ENCODE peak calls at places on chromosomes 1 and 21, in eight cellular contexts. P is astrocyte of the spinal cord, R is SK-N-SH, Q is astrocyte of the cerebellum, X is IMR-90, O is stomach, N is upper lobe of right lung, L is BJ. V is an unnamed sample.

GRCh38 chr1:156140879-156141707 is 12.3 kb upstream of the SEMA4A start:
- DNase-seq in P (no peak), R (peak), Q (no peak), X (peak), O (no peak), N (no peak), L (no peak), V (peak)

GRCh38 chr21:41616063-41616591 is 108.2 kb upstream of the TMPRSS2 start:
- DNase-seq in P (peak), R (no peak), Q (peak), X (peak), O (no peak), N (no peak), L (peak), V (peak)

GRCh38 chr1:233081686-233082085 is 131.3 kb downstream of the NTPCR start:
- DNase-seq in P (peak), R (peak), Q (no peak), X (peak), O (no peak), N (no peak), L (no peak), V (peak)

GRCh38 chr1:194289569-194290266 is 1103.3 kb upstream of the B3GALT2 start:
- DNase-seq in P (no peak), R (no peak), Q (no peak), X (no peak), O (no peak), N (no peak), L (no peak), V (no peak)

GRCh38 chr1:39898648-39899603 is 2.8 kb downstream of the MYCL start:
- DNase-seq in P (peak), R (peak), Q (peak), X (peak), O (peak), N (no peak), L (no peak), V (peak)

GRCh38 chr1:23793018-23793781 is 2.3 kb downstream of the LYPLA2 start:
- DNase-seq in P (peak), R (peak), Q (peak), X (no peak), O (peak), N (peak), L (no peak), V (no peak)

GRCh38 chr1:150479370-150479769 is 7.8 kb upstream of the TARS2 start:
- DNase-seq in P (no peak), R (no peak), Q (no peak), X (no peak), O (no peak), N (no peak), L (no peak), V (no peak)

GRCh38 chr1:39788758-39789570 is at the start of gene BMP8B:
- DNase-seq in P (no peak), R (peak), Q (no peak), X (no peak), O (peak), N (peak), L (no peak), V (peak)

GRCh38 chr1:207335695-207336363 is 14.4 kb downstream of the CD55 start:
- DNase-seq in P (no peak), R (no peak), Q (no peak), X (no peak), O (no peak), N (no peak), L (no peak), V (peak)

GRCh38 chr1:33716976-33717688 is 146.7 kb upstream of the HMGB4 start:
- DNase-seq in P (no peak), R (no peak), Q (no peak), X (no peak), O (no peak), N (no peak), L (no peak), V (no peak)

GRCh38 chr21:14520535-14520934 is 25.6 kb downstream of the SAMSN1 start:
- DNase-seq in P (no peak), R (no peak), Q (no peak), X (no peak), O (no peak), N (peak), L (no peak), V (no peak)

GRCh38 chr1:196933531-196934189 is 9.9 kb upstream of the CFHR2 start:
- DNase-seq in P (no peak), R (peak), Q (no peak), X (no peak), O (no peak), N (no peak), L (no peak), V (no peak)

GRCh38 chr1:150511985-150512660 is 3.4 kb upstream of the FALEC start:
- DNase-seq in P (no peak), R (no peak), Q (no peak), X (no peak), O (no peak), N (no peak), L (no peak), V (no peak)

GRCh38 chr1:116879478-116880133 is 30.1 kb upstream of the PTGFRN start:
- DNase-seq in P (no peak), R (peak), Q (no peak), X (no peak), O (peak), N (no peak), L (no peak), V (no peak)

GRCh38 chr21:44509539-44509938 is 30.5 kb downstream of the KRTAP10-1 start:
- DNase-seq in P (no peak), R (peak), Q (no peak), X (no peak), O (peak), N (peak), L (no peak), V (no peak)

GRCh38 chr1:187465441-187465840 is 636.7 kb downstream of the PLA2G4A start:
- DNase-seq in P (no peak), R (no peak), Q (no peak), X (no peak), O (no peak), N (no peak), L (no peak), V (no peak)

GRCh38 chr1:207336559-207337467 is 15.3 kb downstream of the CD55 start:
- DNase-seq in P (peak), R (no peak), Q (no peak), X (peak), O (no peak), N (no peak), L (no peak), V (no peak)

GRCh38 chr1:36534711-36535412 is 52.1 kb upstream of the CSF3R start:
- DNase-seq in P (no peak), R (no peak), Q (no peak), X (no peak), O (no peak), N (no peak), L (no peak), V (no peak)

GRCh38 chr1:58883888-58884482 is 100.1 kb upstream of the JUN start:
- DNase-seq in P (no peak), R (no peak), Q (no peak), X (no peak), O (no peak), N (no peak), L (no peak), V (peak)

GRCh38 chr1:11828511-11828910 is 19.1 kb downstream of the NPPA start:
- DNase-seq in P (no peak), R (no peak), Q (no peak), X (no peak), O (no peak), N (no peak), L (no peak), V (no peak)

GRCh38 chr1:220281159-220281574 is 8.9 kb upstream of the RAB3GAP2 start:
- DNase-seq in P (no peak), R (peak), Q (no peak), X (peak), O (no peak), N (no peak), L (no peak), V (peak)

GRCh38 chr1:58841455-58841854 is 57.6 kb upstream of the JUN start:
- DNase-seq in P (no peak), R (no peak), Q (no peak), X (no peak), O (no peak), N (no peak), L (no peak), V (no peak)

GRCh38 chr1:212082765-212083406 is 47.3 kb downstream of the DTL start:
- DNase-seq in P (no peak), R (no peak), Q (no peak), X (no peak), O (no peak), N (no peak), L (no peak), V (no peak)

GRCh38 chr1:204104331-204105222 is 31.7 kb downstream of the SOX13 start:
- DNase-seq in P (no peak), R (no peak), Q (no peak), X (no peak), O (peak), N (no peak), L (no peak), V (peak)

GRCh38 chr1:41102208-41102607 is 80.7 kb upstream of the SLFNL1 start:
- DNase-seq in P (peak), R (peak), Q (peak), X (peak), O (peak), N (peak), L (peak), V (peak)

GRCh38 chr1:192747305-192747704 is 61.5 kb upstream of the RGS2 start:
- DNase-seq in P (peak), R (no peak), Q (peak), X (peak), O (no peak), N (no peak), L (no peak), V (peak)

GRCh38 chr1:226438007-226438406 is 30.1 kb upstream of the PARP1 start:
- DNase-seq in P (no peak), R (no peak), Q (no peak), X (no peak), O (no peak), N (no peak), L (no peak), V (peak)

GRCh38 chr1:159015440-159015909 is 5.8 kb downstream of the IFI16 start:
- DNase-seq in P (peak), R (no peak), Q (no peak), X (peak), O (peak), N (peak), L (peak), V (peak)

GRCh38 chr1:97647776-97648175 is 273.1 kb downstream of the DPYD start:
- DNase-seq in P (peak), R (no peak), Q (peak), X (peak), O (no peak), N (no peak), L (peak), V (peak)

GRCh38 chr1:171794085-171794484 is 12.6 kb downstream of the METTL13 start:
- DNase-seq in P (peak), R (no peak), Q (no peak), X (peak), O (no peak), N (no peak), L (no peak), V (peak)

GRCh38 chr1:118973032-118973431 is 15.1 kb downstream of the TBX15 start:
- DNase-seq in P (no peak), R (no peak), Q (no peak), X (no peak), O (no peak), N (no peak), L (no peak), V (no peak)

GRCh38 chr1:27447399-27447798 is 42.6 kb downstream of the WASF2 start:
- DNase-seq in P (no peak), R (no peak), Q (no peak), X (no peak), O (no peak), N (no peak), L (no peak), V (no peak)
- H3K4me3 ChIP-seq in P (no peak), R (no peak), Q (no peak), X (no peak), O (no peak), N (no peak), L (no peak), V (no peak)

GRCh38 chr1:109963864-109964263 is 20.7 kb upstream of the AHCYL1 start:
- DNase-seq in P (peak), R (no peak), Q (peak), X (no peak), O (no peak), N (no peak), L (no peak), V (no peak)
- TF ChIP-seq CTCF in P (no peak), R (no peak), Q (no peak), X (no peak), O (no peak), N (no peak), L (no peak), V (no peak)

GRCh38 chr21:34639882-34640788 is 25.2 kb upstream of the RCAN1 start:
- DNase-seq in P (peak), R (no peak), Q (no peak), X (peak), O (no peak), N (no peak), L (no peak), V (peak)

GRCh38 chr21:34639250-34639649 is 24.3 kb upstream of the RCAN1 start:
- DNase-seq in P (no peak), R (no peak), Q (no peak), X (no peak), O (no peak), N (no peak), L (no peak), V (no peak)

GRCh38 chr21:34636961-34637360 is 22.0 kb upstream of the RCAN1 start:
- DNase-seq in P (no peak), R (no peak), Q (no peak), X (no peak), O (no peak), N (no peak), L (no peak), V (no peak)

GRCh38 chr21:34642211-34643075 is 26.4 kb upstream of the CLIC6 start:
- DNase-seq in P (peak), R (no peak), Q (peak), X (peak), O (no peak), N (no peak), L (no peak), V (peak)

GRCh38 chr21:34640858-34641257 is 25.9 kb upstream of the RCAN1 start:
- DNase-seq in P (peak), R (no peak), Q (peak), X (peak), O (no peak), N (no peak), L (peak), V (peak)
- H3K4me3 ChIP-seq in P (no peak), R (peak), Q (no peak), X (no peak), O (no peak), N (no peak), L (no peak), V (no peak)

GRCh38 chr1:155126494-155127104 is 1.1 kb upstream of the EFNA1 start:
- DNase-seq in P (peak), R (peak), Q (no peak), X (peak), O (peak), N (peak), L (no peak), V (peak)
- TF ChIP-seq CTCF in P (no peak), R (no peak), Q (no peak), X (no peak), O (no peak), N (no peak), L (no peak), V (no peak)

V was measured in fibroblast of villous mesenchyme.